ENCODE peak calls at places on chromosome 18, in ten cellular contexts. One of them, this sample, is unnamed.

GRCh38 chr18:51621103-51621969 is 423.9 kb upstream of the MEX3C start:
- DNase-seq in HCT116: peak; percentile 1
- DNase-seq in GM13977: peak; percentile 57
- DNase-seq in Caco-2: peak; percentile 42
- DNase-seq in A549: peak; percentile 49
- DNase-seq in left lung: no peak
- DNase-seq in fibroblast of the aortic adventitia: peak; percentile 63
- DNase-seq in neural crest cell: peak; percentile 84
- DNase-seq in MM.1S: peak; percentile 73
- DNase-seq in chondrocyte: no peak
- DNase-seq in this sample: peak; percentile 81

GRCh38 chr18:11488175-11488574 is 121.2 kb upstream of the SLC35G4 start:
- DNase-seq in HCT116: no peak
- DNase-seq in GM13977: no peak
- DNase-seq in Caco-2: no peak
- DNase-seq in A549: no peak
- DNase-seq in left lung: no peak
- DNase-seq in fibroblast of the aortic adventitia: peak; percentile 16
- DNase-seq in neural crest cell: no peak
- DNase-seq in MM.1S: no peak
- DNase-seq in chondrocyte: no peak
- DNase-seq in this sample: no peak

GRCh38 chr18:12074734-12075133 is 18.9 kb upstream of the ANKRD62 start:
- DNase-seq in HCT116: no peak
- DNase-seq in GM13977: no peak
- DNase-seq in Caco-2: no peak
- DNase-seq in A549: no peak
- DNase-seq in left lung: no peak
- DNase-seq in fibroblast of the aortic adventitia: peak; percentile 36
- DNase-seq in neural crest cell: no peak
- DNase-seq in MM.1S: no peak
- DNase-seq in chondrocyte: no peak
- DNase-seq in this sample: no peak

GRCh38 chr18:50401888-50402287 is 27.0 kb downstream of the SKA1 start:
- DNase-seq in HCT116: no peak
- DNase-seq in GM13977: no peak
- DNase-seq in Caco-2: no peak
- DNase-seq in A549: no peak
- DNase-seq in left lung: peak; percentile 49
- DNase-seq in fibroblast of the aortic adventitia: peak; percentile 38
- DNase-seq in neural crest cell: no peak
- DNase-seq in MM.1S: no peak
- DNase-seq in chondrocyte: no peak
- DNase-seq in this sample: peak; percentile 75

GRCh38 chr18:68840554-68841263 is 42.8 kb downstream of the CCDC102B start:
- DNase-seq in HCT116: peak; percentile 23
- DNase-seq in GM13977: no peak
- DNase-seq in Caco-2: no peak
- DNase-seq in A549: peak; percentile 58
- DNase-seq in left lung: no peak
- DNase-seq in fibroblast of the aortic adventitia: peak; percentile 95
- DNase-seq in neural crest cell: no peak
- DNase-seq in MM.1S: no peak
- DNase-seq in chondrocyte: no peak
- DNase-seq in this sample: no peak

GRCh38 chr18:3875961-3876360 is 426.0 kb downstream of the TGIF1 start:
- DNase-seq in HCT116: no peak
- DNase-seq in GM13977: no peak
- DNase-seq in Caco-2: no peak
- DNase-seq in A549: no peak
- DNase-seq in left lung: no peak
- DNase-seq in fibroblast of the aortic adventitia: no peak
- DNase-seq in neural crest cell: no peak
- DNase-seq in MM.1S: no peak
- DNase-seq in chondrocyte: no peak
- DNase-seq in this sample: no peak

GRCh38 chr18:50528806-50529205 is 31.1 kb upstream of the MAPK4 start:
- DNase-seq in HCT116: no peak
- DNase-seq in GM13977: no peak
- DNase-seq in Caco-2: no peak
- DNase-seq in A549: no peak
- DNase-seq in left lung: no peak
- DNase-seq in fibroblast of the aortic adventitia: no peak
- DNase-seq in neural crest cell: no peak
- DNase-seq in MM.1S: no peak
- DNase-seq in chondrocyte: no peak
- DNase-seq in this sample: no peak

GRCh38 chr18:60215432-60215831 is 157.1 kb downstream of the MC4R start:
- DNase-seq in HCT116: no peak
- DNase-seq in GM13977: no peak
- DNase-seq in Caco-2: no peak
- DNase-seq in A549: no peak
- DNase-seq in left lung: no peak
- DNase-seq in fibroblast of the aortic adventitia: no peak
- DNase-seq in neural crest cell: no peak
- DNase-seq in MM.1S: no peak
- DNase-seq in chondrocyte: no peak
- DNase-seq in this sample: no peak

GRCh38 chr18:76273956-76274355 is 221.1 kb downstream of the ZNF516 start:
- DNase-seq in HCT116: no peak
- DNase-seq in GM13977: no peak
- DNase-seq in Caco-2: no peak
- DNase-seq in A549: no peak
- DNase-seq in left lung: no peak
- DNase-seq in fibroblast of the aortic adventitia: no peak
- DNase-seq in neural crest cell: no peak
- DNase-seq in MM.1S: no peak
- DNase-seq in chondrocyte: no peak
- DNase-seq in this sample: no peak

GRCh38 chr18:76275913-76276312 is 219.1 kb downstream of the ZNF516 start:
- DNase-seq in HCT116: no peak
- DNase-seq in GM13977: no peak
- DNase-seq in Caco-2: no peak
- DNase-seq in A549: no peak
- DNase-seq in left lung: no peak
- DNase-seq in fibroblast of the aortic adventitia: no peak
- DNase-seq in neural crest cell: no peak
- DNase-seq in MM.1S: peak; percentile 78
- DNase-seq in chondrocyte: no peak
- DNase-seq in this sample: no peak

GRCh38 chr18:76273036-76273545 is 222.0 kb downstream of the ZNF516 start:
- DNase-seq in HCT116: no peak
- DNase-seq in GM13977: no peak
- DNase-seq in Caco-2: no peak
- DNase-seq in A549: no peak
- DNase-seq in left lung: no peak
- DNase-seq in fibroblast of the aortic adventitia: no peak
- DNase-seq in neural crest cell: no peak
- DNase-seq in MM.1S: no peak
- DNase-seq in chondrocyte: no peak
- DNase-seq in this sample: no peak

GRCh38 chr18:76274470-76275289 is 220.4 kb downstream of the ZNF516 start:
- DNase-seq in HCT116: peak; percentile 22
- DNase-seq in GM13977: no peak
- DNase-seq in Caco-2: peak; percentile 24
- DNase-seq in A549: peak; percentile 11
- DNase-seq in left lung: no peak
- DNase-seq in fibroblast of the aortic adventitia: no peak
- DNase-seq in neural crest cell: peak; percentile 41
- DNase-seq in MM.1S: peak; percentile 41
- DNase-seq in chondrocyte: no peak
- DNase-seq in this sample: peak; percentile 71
- TF ChIP-seq CTCF in HCT116: peak; percentile 55
- TF ChIP-seq CTCF in GM13977: no peak
- TF ChIP-seq CTCF in Caco-2: peak; percentile 37
- TF ChIP-seq CTCF in A549: peak; percentile 9
- TF ChIP-seq CTCF in left lung: no peak
- TF ChIP-seq CTCF in fibroblast of the aortic adventitia: no peak
- TF ChIP-seq CTCF in neural crest cell: peak; percentile 64
- TF ChIP-seq CTCF in MM.1S: peak; percentile 41
- TF ChIP-seq CTCF in chondrocyte: peak; percentile 46
- TF ChIP-seq CTCF in this sample: peak; percentile 47

GRCh38 chr18:47775961-47776360 is 154.5 kb downstream of the SMAD2 start:
- DNase-seq in HCT116: no peak
- DNase-seq in GM13977: no peak
- DNase-seq in Caco-2: no peak
- DNase-seq in A549: peak; percentile 47
- DNase-seq in left lung: no peak
- DNase-seq in fibroblast of the aortic adventitia: peak; percentile 40
- DNase-seq in neural crest cell: no peak
- DNase-seq in MM.1S: no peak
- DNase-seq in chondrocyte: no peak
- DNase-seq in this sample: no peak
- TF ChIP-seq CTCF in HCT116: no peak
- TF ChIP-seq CTCF in GM13977: no peak
- TF ChIP-seq CTCF in Caco-2: no peak
- TF ChIP-seq CTCF in A549: no peak
- TF ChIP-seq CTCF in left lung: no peak
- TF ChIP-seq CTCF in fibroblast of the aortic adventitia: peak; percentile 38
- TF ChIP-seq CTCF in neural crest cell: no peak
- TF ChIP-seq CTCF in MM.1S: no peak
- TF ChIP-seq CTCF in chondrocyte: peak; percentile 51
- TF ChIP-seq CTCF in this sample: no peak

GRCh38 chr18:23107718-23108117 is 27.6 kb upstream of the CABLES1 start:
- DNase-seq in HCT116: no peak
- DNase-seq in GM13977: no peak
- DNase-seq in Caco-2: no peak
- DNase-seq in A549: peak; percentile 48
- DNase-seq in left lung: no peak
- DNase-seq in fibroblast of the aortic adventitia: no peak
- DNase-seq in neural crest cell: no peak
- DNase-seq in MM.1S: no peak
- DNase-seq in chondrocyte: no peak
- DNase-seq in this sample: no peak

GRCh38 chr18:23105581-23106219 is 29.6 kb upstream of the CABLES1 start:
- DNase-seq in HCT116: no peak
- DNase-seq in GM13977: no peak
- DNase-seq in Caco-2: no peak
- DNase-seq in A549: peak; percentile 30
- DNase-seq in left lung: no peak
- DNase-seq in fibroblast of the aortic adventitia: no peak
- DNase-seq in neural crest cell: no peak
- DNase-seq in MM.1S: no peak
- DNase-seq in chondrocyte: no peak
- DNase-seq in this sample: no peak

GRCh38 chr18:23108496-23108895 is 26.8 kb upstream of the CABLES1 start:
- DNase-seq in HCT116: no peak
- DNase-seq in GM13977: no peak
- DNase-seq in Caco-2: no peak
- DNase-seq in A549: no peak
- DNase-seq in left lung: no peak
- DNase-seq in fibroblast of the aortic adventitia: peak; percentile 67
- DNase-seq in neural crest cell: no peak
- DNase-seq in MM.1S: no peak
- DNase-seq in chondrocyte: no peak
- DNase-seq in this sample: no peak

GRCh38 chr18:23105030-23105429 is 30.3 kb upstream of the CABLES1 start:
- DNase-seq in HCT116: no peak
- DNase-seq in GM13977: no peak
- DNase-seq in Caco-2: no peak
- DNase-seq in A549: no peak
- DNase-seq in left lung: no peak
- DNase-seq in fibroblast of the aortic adventitia: no peak
- DNase-seq in neural crest cell: no peak
- DNase-seq in MM.1S: no peak
- DNase-seq in chondrocyte: no peak
- DNase-seq in this sample: no peak

GRCh38 chr18:23106575-23106974 is 28.7 kb upstream of the CABLES1 start:
- DNase-seq in HCT116: peak; percentile 88
- DNase-seq in GM13977: no peak
- DNase-seq in Caco-2: peak; percentile 65
- DNase-seq in A549: peak; percentile 93
- DNase-seq in left lung: no peak
- DNase-seq in fibroblast of the aortic adventitia: peak; percentile 68
- DNase-seq in neural crest cell: no peak
- DNase-seq in MM.1S: no peak
- DNase-seq in chondrocyte: no peak
- DNase-seq in this sample: peak; percentile 26
- TF ChIP-seq CTCF in HCT116: no peak
- TF ChIP-seq CTCF in GM13977: no peak
- TF ChIP-seq CTCF in Caco-2: no peak
- TF ChIP-seq CTCF in A549: no peak
- TF ChIP-seq CTCF in left lung: no peak
- TF ChIP-seq CTCF in fibroblast of the aortic adventitia: no peak
- TF ChIP-seq CTCF in neural crest cell: no peak
- TF ChIP-seq CTCF in MM.1S: no peak
- TF ChIP-seq CTCF in chondrocyte: no peak
- TF ChIP-seq CTCF in this sample: no peak

GRCh38 chr18:32148185-32148870 is 41.5 kb upstream of the MEP1B start:
- DNase-seq in HCT116: no peak
- DNase-seq in GM13977: no peak
- DNase-seq in Caco-2: no peak
- DNase-seq in A549: no peak
- DNase-seq in left lung: no peak
- DNase-seq in fibroblast of the aortic adventitia: no peak
- DNase-seq in neural crest cell: no peak
- DNase-seq in MM.1S: no peak
- DNase-seq in chondrocyte: no peak
- DNase-seq in this sample: no peak
- TF ChIP-seq CTCF in HCT116: no peak
- TF ChIP-seq CTCF in GM13977: no peak
- TF ChIP-seq CTCF in Caco-2: no peak
- TF ChIP-seq CTCF in A549: no peak
- TF ChIP-seq CTCF in left lung: no peak
- TF ChIP-seq CTCF in fibroblast of the aortic adventitia: no peak
- TF ChIP-seq CTCF in neural crest cell: no peak
- TF ChIP-seq CTCF in MM.1S: no peak
- TF ChIP-seq CTCF in chondrocyte: no peak
- TF ChIP-seq CTCF in this sample: no peak

DNA sequence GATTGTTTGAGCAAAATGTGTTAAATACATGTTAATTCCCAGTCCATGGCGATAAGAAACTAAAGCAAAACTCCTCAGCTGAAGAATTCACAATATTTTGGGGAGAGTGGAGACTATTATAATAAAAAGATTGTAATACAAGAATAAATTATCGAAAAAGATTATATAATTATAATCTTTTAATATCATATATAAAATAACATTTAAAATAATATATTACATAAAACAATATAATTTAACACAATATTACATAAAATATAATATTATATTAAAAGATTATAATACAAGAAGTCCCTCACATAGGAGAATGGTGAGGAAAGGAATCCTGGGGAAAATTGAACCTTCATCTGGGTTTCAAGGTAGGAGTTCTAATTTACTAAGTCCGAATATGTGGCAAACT is 33.1 kb downstream of the NETO1 start:
- DNase-seq in HCT116: no peak
- DNase-seq in GM13977: no peak
- DNase-seq in Caco-2: no peak
- DNase-seq in A549: no peak
- DNase-seq in left lung: no peak
- DNase-seq in fibroblast of the aortic adventitia: no peak
- DNase-seq in neural crest cell: no peak
- DNase-seq in MM.1S: no peak
- DNase-seq in chondrocyte: no peak
- DNase-seq in this sample: no peak
- TF ChIP-seq CTCF in HCT116: no peak
- TF ChIP-seq CTCF in GM13977: no peak
- TF ChIP-seq CTCF in Caco-2: no peak
- TF ChIP-seq CTCF in A549: no peak
- TF ChIP-seq CTCF in left lung: no peak
- TF ChIP-seq CTCF in fibroblast of the aortic adventitia: no peak
- TF ChIP-seq CTCF in neural crest cell: no peak
- TF ChIP-seq CTCF in MM.1S: no peak
- TF ChIP-seq CTCF in chondrocyte: no peak
- TF ChIP-seq CTCF in this sample: no peak